ENCODE peak calls at places on chromosomes 7 and 10, in nine cellular contexts. X is OCI-LY7, R is IMR-90, S is lower lobe of right lung, B is ascending aorta, H is cardiac muscle cell, J is Peyer's patch, N is gastrocnemius medialis, G is heart left ventricle. Q is an unnamed sample.

GRCh38 chr10:43234471-43235041 is 32.3 kb downstream of the RASGEF1A start:
- DNase-seq in X (no peak), R (no peak), S (peak), B (peak), H (no peak), J (peak), N (peak), G (peak), Q (peak)

GRCh38 chr10:90321132-90321816 is 536.6 kb downstream of the HTR7 start:
- DNase-seq in X (no peak), R (peak), S (no peak), B (no peak), H (no peak), J (no peak), N (no peak), G (no peak), Q (no peak)

GRCh38 chr10:71021402-71021801 is 133.0 kb upstream of the PCBD1 start:
- DNase-seq in X (no peak), R (no peak), S (no peak), B (no peak), H (no peak), J (no peak), N (no peak), G (no peak), Q (no peak)

GRCh38 chr10:63593576-63593975 is 72.4 kb downstream of the REEP3 start:
- DNase-seq in X (no peak), R (peak), S (no peak), B (peak), H (no peak), J (no peak), N (no peak), G (no peak), Q (no peak)

GRCh38 chr7:126700807-126701604 is 551.7 kb downstream of the GRM8 start:
- DNase-seq in X (no peak), R (peak), S (peak), B (no peak), H (peak), J (peak), N (no peak), G (no peak), Q (no peak)

GRCh38 chr7:111486472-111487142 is 75.7 kb downstream of the IMMP2L start:
- DNase-seq in X (peak), R (peak), S (no peak), B (no peak), H (peak), J (no peak), N (no peak), G (no peak), Q (no peak)

GRCh38 chr10:70053896-70054641 is 1.4 kb downstream of the MACROH2A2 start:
- DNase-seq in X (no peak), R (no peak), S (no peak), B (no peak), H (peak), J (no peak), N (no peak), G (peak), Q (no peak)

GRCh38 chr10:121556918-121557573 is 41.2 kb downstream of the FGFR2 start:
- DNase-seq in X (no peak), R (no peak), S (no peak), B (no peak), H (no peak), J (no peak), N (no peak), G (no peak), Q (no peak)

GRCh38 chr10:24844742-24845141 is 107.7 kb downstream of the PRTFDC1 start:
- DNase-seq in X (no peak), R (no peak), S (no peak), B (no peak), H (no peak), J (no peak), N (no peak), G (no peak), Q (no peak)

GRCh38 chr7:98354052-98354451 is 46.8 kb downstream of the BAIAP2L1 start:
- DNase-seq in X (no peak), R (no peak), S (no peak), B (no peak), H (no peak), J (no peak), N (no peak), G (no peak), Q (no peak)

GRCh38 chr7:99788554-99788953 is 4.6 kb upstream of the CYP3A4 start:
- DNase-seq in X (no peak), R (no peak), S (no peak), B (no peak), H (no peak), J (no peak), N (no peak), G (no peak), Q (no peak)

DNA sequence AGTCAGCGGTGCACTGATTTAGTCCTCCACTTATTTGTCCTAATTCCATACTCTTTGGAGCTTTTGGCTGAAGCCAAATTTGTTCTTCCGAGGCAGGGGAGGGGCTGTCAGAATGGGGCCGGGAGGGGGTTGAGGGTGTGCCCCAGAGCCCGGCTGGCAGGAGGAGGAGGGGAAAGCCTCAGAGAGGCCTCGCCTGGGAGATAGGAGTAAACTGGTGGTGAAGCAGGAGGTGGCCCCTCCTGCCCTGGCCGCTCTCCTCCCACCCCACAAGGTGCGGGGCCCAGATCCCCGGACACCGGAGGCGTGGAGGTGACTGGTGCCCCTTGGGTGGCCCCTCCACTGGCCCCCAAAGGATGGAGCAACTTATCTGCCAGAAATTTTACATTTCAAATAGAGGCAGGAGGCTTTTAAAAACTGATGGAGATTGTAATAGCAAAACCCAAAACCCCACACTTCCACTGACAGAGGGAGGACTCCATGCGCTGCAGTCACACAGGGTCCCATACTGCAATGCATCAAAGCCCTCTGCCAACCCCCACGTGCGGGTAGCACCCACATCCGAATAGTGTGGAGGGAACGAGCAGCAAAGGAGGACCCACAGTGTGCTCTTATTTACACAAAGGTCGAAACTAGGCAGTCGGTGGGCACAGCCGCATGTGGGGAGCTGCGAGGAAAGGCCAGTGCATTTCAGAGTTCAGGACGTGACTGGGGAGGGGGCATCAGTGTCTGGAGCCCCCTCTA is 61.9 kb downstream of the CAMK2B start:
- DNase-seq in X (no peak), R (no peak), S (no peak), B (no peak), H (no peak), J (no peak), N (no peak), G (no peak), Q (no peak)
- H3K27ac ChIP-seq in X (no peak), R (no peak), S (no peak), B (no peak), H (no peak), J (no peak), N (no peak), G (peak), Q (no peak)

DNA sequence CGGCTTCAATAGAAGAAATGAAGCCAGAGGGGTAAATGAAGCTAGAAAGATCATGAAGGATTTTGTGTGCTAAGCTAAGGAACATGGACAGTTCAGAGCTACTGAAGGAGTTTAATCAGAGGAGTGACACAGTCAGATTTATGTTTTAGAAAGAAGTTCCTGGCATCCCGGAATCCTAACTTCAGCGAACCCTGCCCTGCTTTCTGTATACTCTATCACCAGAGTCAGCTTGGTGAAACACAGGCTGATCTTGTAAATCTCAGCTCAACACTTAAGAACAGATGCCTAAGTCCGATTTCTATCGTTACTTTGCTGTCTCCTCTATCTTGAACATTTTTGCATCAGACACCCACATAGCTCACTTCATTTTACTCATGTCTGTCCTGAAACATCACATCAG is 9.1 kb downstream of the AHR start:
- DNase-seq in X (no peak), R (peak), S (no peak), B (no peak), H (no peak), J (no peak), N (no peak), G (no peak), Q (no peak)
- H3K4me3 ChIP-seq in X (no peak), R (no peak), S (peak), B (peak), H (no peak), J (no peak), N (no peak), G (no peak), Q (peak)

GRCh38 chr7:66352071-66352470 is 146.9 kb downstream of the TPST1 start:
- DNase-seq in X (no peak), R (no peak), S (no peak), B (no peak), H (no peak), J (no peak), N (no peak), G (no peak), Q (no peak)
- TF ChIP-seq CTCF in X (no peak), R (no peak), S (no peak), B (no peak), H (no peak), J (no peak), N (no peak), G (no peak), Q (no peak)

DNA sequence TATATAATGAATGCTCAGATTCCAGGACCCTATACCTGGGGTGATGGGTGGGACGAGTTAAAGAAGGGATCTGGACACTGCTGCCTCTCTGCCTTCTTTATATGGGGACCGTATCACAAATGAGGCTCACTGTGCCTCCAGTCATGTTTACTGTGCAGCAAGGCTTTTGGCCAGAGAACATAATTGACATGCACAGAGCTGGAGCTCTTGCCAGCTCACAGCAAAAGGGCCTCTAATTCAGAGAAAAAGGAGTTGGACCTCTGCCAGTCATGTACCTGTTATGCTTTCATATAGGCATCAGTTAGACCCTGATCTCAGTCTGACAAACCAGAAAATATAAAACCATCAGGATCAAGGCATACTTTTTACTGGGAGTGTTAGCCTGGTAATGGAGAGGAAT is 89.8 kb downstream of the NPSR1 start:
- DNase-seq in X (no peak), R (no peak), S (no peak), B (no peak), H (no peak), J (no peak), N (no peak), G (no peak), Q (no peak)
- H3K27ac ChIP-seq in X (no peak), R (no peak), S (peak), B (no peak), H (no peak), J (no peak), N (peak), G (peak), Q (no peak)

DNA sequence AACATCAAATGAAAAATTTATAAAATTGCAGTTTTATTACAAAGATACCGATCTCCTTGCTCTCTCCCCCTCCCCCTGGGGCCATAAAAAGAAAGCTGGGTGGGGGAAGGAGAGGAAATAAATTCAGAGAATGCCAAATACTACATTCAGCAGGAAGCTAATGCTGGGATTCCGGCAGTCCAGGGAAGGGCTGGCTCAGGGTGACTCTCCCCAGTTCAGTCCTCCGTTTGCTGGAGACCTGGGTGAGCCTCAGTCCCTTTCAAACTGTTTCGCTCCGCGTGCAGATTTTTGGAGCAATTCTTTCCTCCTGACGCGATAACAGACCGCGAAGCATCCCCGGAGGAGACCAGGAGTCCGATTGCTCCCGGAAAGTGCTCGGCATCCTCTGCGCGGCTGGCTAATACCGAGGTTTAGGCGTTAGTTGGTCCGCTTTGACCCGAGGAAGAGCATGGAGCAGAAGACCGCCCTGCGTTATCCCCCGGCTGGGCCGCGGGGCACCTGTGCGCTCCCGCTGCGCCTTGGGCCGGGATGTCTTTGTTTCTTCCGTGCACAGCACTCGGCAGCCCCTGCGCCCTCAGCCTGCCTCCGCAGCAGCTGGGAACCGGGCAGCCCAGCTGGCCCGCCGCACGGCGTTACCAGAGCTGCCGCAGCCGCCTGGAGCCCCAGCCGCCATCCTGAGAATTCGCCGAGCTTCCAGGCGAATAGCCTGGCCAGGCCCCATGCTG is 3.9 kb upstream of the HOXA2 start:
- DNase-seq in X (no peak), R (peak), S (no peak), B (peak), H (peak), J (no peak), N (no peak), G (no peak), Q (no peak)
- H3K4me3 ChIP-seq in X (no peak), R (peak), S (peak), B (peak), H (no peak), J (peak), N (peak), G (no peak), Q (peak)

Q was measured in coronary artery.